ENCODE peak calls at places on chromosomes 5 and 9, in six cellular contexts. J is midbrain, A is posterior cingulate gyrus, D is neural crest cell, R is lung microvascular endothelial cell, H is mucosa of gallbladder. I is an unnamed sample.

GRCh38 chr9:132609184-132609583 is 26.8 kb downstream of the BARHL1 start:
- DNase-seq in A (no peak), R (no peak), J (peak), H (no peak), D (no peak), I (no peak)

GRCh38 chr5:103371046-103371603 is 112.6 kb downstream of the MACIR start:
- DNase-seq in A (no peak), R (no peak), J (no peak), D (no peak), H (no peak), I (no peak)

GRCh38 chr5:4584982-4585381 is 555.1 kb upstream of the ADAMTS16 start:
- DNase-seq in D (no peak), J (no peak), R (no peak), H (no peak), A (peak), I (no peak)

GRCh38 chr5:146906803-146907202 is 28.2 kb upstream of the PPP2R2B start:
- DNase-seq in R (no peak), A (peak), H (no peak), D (peak), J (no peak), I (no peak)

GRCh38 chr5:32520326-32520725 is 65.0 kb upstream of the SUB1 start:
- DNase-seq in H (no peak), A (no peak), D (no peak), R (peak), J (no peak), I (no peak)

GRCh38 chr5:72300590-72301339 is 19.3 kb downstream of the MRPS27 start:
- DNase-seq in A (no peak), R (no peak), J (no peak), D (no peak), H (no peak), I (no peak)

GRCh38 chr5:135398160-135398854 is 724 bp downstream of the MACROH2A1 start:
- DNase-seq in J (no peak), H (peak), D (peak), R (peak), A (peak), I (peak)

GRCh38 chr5:9373586-9373985 is 172.3 kb downstream of the SEMA5A start:
- DNase-seq in R (no peak), H (no peak), D (no peak), A (no peak), J (no peak), I (no peak)

GRCh38 chr5:97427235-97427634 is 244.2 kb upstream of the RIOK2 start:
- DNase-seq in A (no peak), H (no peak), J (no peak), R (no peak), D (no peak), I (no peak)

GRCh38 chr5:112757468-112758208 is 20.0 kb downstream of the APC start:
- DNase-seq in R (peak), D (no peak), H (no peak), J (peak), A (no peak), I (peak)

GRCh38 chr9:962023-962422 is 14.4 kb upstream of the DMRT3 start:
- DNase-seq in D (no peak), A (no peak), H (no peak), R (no peak), J (no peak), I (no peak)

GRCh38 chr5:138241688-138242547 is 28.8 kb upstream of the CDC23 start:
- DNase-seq in D (peak), A (no peak), R (peak), H (no peak), J (peak), I (no peak)

GRCh38 chr5:158720316-158720715 is 379.4 kb downstream of the EBF1 start:
- DNase-seq in R (no peak), J (no peak), A (no peak), D (no peak), H (no peak), I (no peak)

GRCh38 chr5:143231973-143232812 is 171.3 kb downstream of the NR3C1 start:
- DNase-seq in D (no peak), H (no peak), R (no peak), J (no peak), A (no peak), I (no peak)

GRCh38 chr5:159133041-159133741 is 33.5 kb upstream of the EBF1 start:
- DNase-seq in H (no peak), J (peak), D (no peak), A (no peak), R (peak), I (peak)

GRCh38 chr5:14202462-14202861 is 59.3 kb downstream of the TRIO start:
- DNase-seq in R (no peak), D (no peak), J (no peak), H (no peak), A (no peak), I (no peak)

GRCh38 chr9:136544549-136545064 is 1.2 kb downstream of the NOTCH1 start:
- DNase-seq in R (peak), J (peak), H (peak), A (peak), D (no peak), I (peak)

GRCh38 chr5:78530342-78531096 is 118.1 kb downstream of the LHFPL2 start:
- DNase-seq in J (no peak), A (no peak), R (peak), H (no peak), D (no peak), I (no peak)

GRCh38 chr5:57493034-57493433 is 10.4 kb upstream of the ACTBL2 start:
- DNase-seq in J (no peak), D (no peak), R (peak), A (no peak), H (peak), I (no peak)

GRCh38 chr9:2427016-2427891 is 194.3 kb upstream of the VLDLR start:
- DNase-seq in J (no peak), A (no peak), R (no peak), D (no peak), H (no peak), I (no peak)

GRCh38 chr5:14190194-14191164 is 47.3 kb downstream of the TRIO start:
- DNase-seq in D (no peak), R (peak), J (no peak), H (no peak), A (no peak), I (no peak)